ENCODE peak calls at places on chromosomes 1 and 21, in ten cellular contexts. One of them, this sample, is unnamed.

GRCh38 chr1:101745549-101745948 is 251.2 kb downstream of the OLFM3 start:
- DNase-seq in thoracic aorta: no peak
- DNase-seq in esophagus squamous epithelium: no peak
- DNase-seq in BE2C: no peak
- DNase-seq in heart left ventricle: no peak
- DNase-seq in body of pancreas: no peak
- DNase-seq in transverse colon: no peak
- DNase-seq in CD8-positive, alpha-beta T cell: no peak
- DNase-seq in naive thymus-derived CD4-positive, alpha-beta T cell: no peak
- DNase-seq in effector memory CD4-positive, alpha-beta T cell: no peak
- DNase-seq in this sample: no peak

GRCh38 chr1:55679971-55680370 is 464.8 kb upstream of the USP24 start:
- DNase-seq in naive thymus-derived CD4-positive, alpha-beta T cell: no peak
- DNase-seq in heart left ventricle: no peak
- DNase-seq in transverse colon: no peak
- DNase-seq in body of pancreas: no peak
- DNase-seq in esophagus squamous epithelium: no peak
- DNase-seq in CD8-positive, alpha-beta T cell: no peak
- DNase-seq in BE2C: no peak
- DNase-seq in thoracic aorta: no peak
- DNase-seq in effector memory CD4-positive, alpha-beta T cell: no peak
- DNase-seq in this sample: no peak

GRCh38 chr1:62209931-62210595 is 15.4 kb downstream of the L1TD1 start:
- DNase-seq in esophagus squamous epithelium: no peak
- DNase-seq in transverse colon: no peak
- DNase-seq in BE2C: no peak
- DNase-seq in thoracic aorta: no peak
- DNase-seq in naive thymus-derived CD4-positive, alpha-beta T cell: no peak
- DNase-seq in effector memory CD4-positive, alpha-beta T cell: no peak
- DNase-seq in heart left ventricle: no peak
- DNase-seq in body of pancreas: no peak
- DNase-seq in CD8-positive, alpha-beta T cell: no peak
- DNase-seq in this sample: peak; percentile 77

GRCh38 chr21:34592120-34592561 is 22.8 kb downstream of the RCAN1 start:
- DNase-seq in heart left ventricle: peak; percentile 83
- DNase-seq in body of pancreas: peak; percentile 91
- DNase-seq in transverse colon: peak; percentile 64
- DNase-seq in naive thymus-derived CD4-positive, alpha-beta T cell: no peak
- DNase-seq in thoracic aorta: no peak
- DNase-seq in BE2C: no peak
- DNase-seq in esophagus squamous epithelium: no peak
- DNase-seq in CD8-positive, alpha-beta T cell: no peak
- DNase-seq in effector memory CD4-positive, alpha-beta T cell: no peak
- DNase-seq in this sample: no peak

GRCh38 chr1:160244209-160244608 is 18.1 kb downstream of the DCAF8 start:
- DNase-seq in body of pancreas: no peak
- DNase-seq in effector memory CD4-positive, alpha-beta T cell: no peak
- DNase-seq in naive thymus-derived CD4-positive, alpha-beta T cell: no peak
- DNase-seq in esophagus squamous epithelium: no peak
- DNase-seq in thoracic aorta: no peak
- DNase-seq in BE2C: no peak
- DNase-seq in heart left ventricle: no peak
- DNase-seq in transverse colon: no peak
- DNase-seq in CD8-positive, alpha-beta T cell: no peak
- DNase-seq in this sample: no peak

GRCh38 chr1:12617511-12617900 is 504 bp downstream of the DHRS3 start:
- DNase-seq in CD8-positive, alpha-beta T cell: peak; percentile 56
- DNase-seq in naive thymus-derived CD4-positive, alpha-beta T cell: peak; percentile 60
- DNase-seq in body of pancreas: peak; percentile 79
- DNase-seq in effector memory CD4-positive, alpha-beta T cell: peak; percentile 47
- DNase-seq in esophagus squamous epithelium: no peak
- DNase-seq in heart left ventricle: no peak
- DNase-seq in BE2C: no peak
- DNase-seq in transverse colon: peak; percentile 46
- DNase-seq in thoracic aorta: no peak
- DNase-seq in this sample: no peak

GRCh38 chr1:187788686-187789085 is 959.9 kb downstream of the PLA2G4A start:
- DNase-seq in body of pancreas: no peak
- DNase-seq in CD8-positive, alpha-beta T cell: no peak
- DNase-seq in esophagus squamous epithelium: no peak
- DNase-seq in transverse colon: no peak
- DNase-seq in naive thymus-derived CD4-positive, alpha-beta T cell: no peak
- DNase-seq in thoracic aorta: no peak
- DNase-seq in BE2C: no peak
- DNase-seq in heart left ventricle: no peak
- DNase-seq in effector memory CD4-positive, alpha-beta T cell: no peak
- DNase-seq in this sample: no peak

GRCh38 chr1:56639210-56639609 is 5.9 kb upstream of the PRKAA2 start:
- DNase-seq in heart left ventricle: no peak
- DNase-seq in BE2C: no peak
- DNase-seq in thoracic aorta: no peak
- DNase-seq in transverse colon: no peak
- DNase-seq in esophagus squamous epithelium: no peak
- DNase-seq in effector memory CD4-positive, alpha-beta T cell: no peak
- DNase-seq in CD8-positive, alpha-beta T cell: no peak
- DNase-seq in naive thymus-derived CD4-positive, alpha-beta T cell: no peak
- DNase-seq in body of pancreas: no peak
- DNase-seq in this sample: no peak

GRCh38 chr1:24609949-24610517 is 33.1 kb upstream of the SRRM1 start:
- DNase-seq in thoracic aorta: no peak
- DNase-seq in transverse colon: no peak
- DNase-seq in body of pancreas: no peak
- DNase-seq in CD8-positive, alpha-beta T cell: no peak
- DNase-seq in naive thymus-derived CD4-positive, alpha-beta T cell: no peak
- DNase-seq in heart left ventricle: no peak
- DNase-seq in esophagus squamous epithelium: no peak
- DNase-seq in effector memory CD4-positive, alpha-beta T cell: no peak
- DNase-seq in BE2C: no peak
- DNase-seq in this sample: no peak

GRCh38 chr1:186559601-186560116 is 98.7 kb upstream of the PDC start:
- DNase-seq in effector memory CD4-positive, alpha-beta T cell: no peak
- DNase-seq in BE2C: no peak
- DNase-seq in CD8-positive, alpha-beta T cell: no peak
- DNase-seq in transverse colon: no peak
- DNase-seq in body of pancreas: no peak
- DNase-seq in naive thymus-derived CD4-positive, alpha-beta T cell: no peak
- DNase-seq in esophagus squamous epithelium: no peak
- DNase-seq in heart left ventricle: no peak
- DNase-seq in thoracic aorta: no peak
- DNase-seq in this sample: no peak

GRCh38 chr21:32658524-32658923 is 46.3 kb upstream of the CFAP298 start:
- DNase-seq in body of pancreas: no peak
- DNase-seq in effector memory CD4-positive, alpha-beta T cell: no peak
- DNase-seq in esophagus squamous epithelium: no peak
- DNase-seq in naive thymus-derived CD4-positive, alpha-beta T cell: no peak
- DNase-seq in BE2C: no peak
- DNase-seq in CD8-positive, alpha-beta T cell: no peak
- DNase-seq in heart left ventricle: no peak
- DNase-seq in transverse colon: no peak
- DNase-seq in thoracic aorta: no peak
- DNase-seq in this sample: no peak

GRCh38 chr1:114725230-114725629 is 8.7 kb upstream of the NRAS start:
- DNase-seq in esophagus squamous epithelium: no peak
- DNase-seq in CD8-positive, alpha-beta T cell: no peak
- DNase-seq in naive thymus-derived CD4-positive, alpha-beta T cell: no peak
- DNase-seq in effector memory CD4-positive, alpha-beta T cell: no peak
- DNase-seq in transverse colon: no peak
- DNase-seq in thoracic aorta: no peak
- DNase-seq in heart left ventricle: no peak
- DNase-seq in body of pancreas: no peak
- DNase-seq in BE2C: no peak
- DNase-seq in this sample: no peak

GRCh38 chr1:27503033-27503432 is 13.1 kb upstream of the WASF2 start:
- DNase-seq in transverse colon: no peak
- DNase-seq in heart left ventricle: no peak
- DNase-seq in body of pancreas: no peak
- DNase-seq in esophagus squamous epithelium: no peak
- DNase-seq in thoracic aorta: no peak
- DNase-seq in BE2C: no peak
- DNase-seq in naive thymus-derived CD4-positive, alpha-beta T cell: no peak
- DNase-seq in CD8-positive, alpha-beta T cell: no peak
- DNase-seq in effector memory CD4-positive, alpha-beta T cell: no peak
- DNase-seq in this sample: no peak

GRCh38 chr1:223161321-223161720 is 18.3 kb upstream of the TLR5 start:
- DNase-seq in effector memory CD4-positive, alpha-beta T cell: no peak
- DNase-seq in thoracic aorta: no peak
- DNase-seq in naive thymus-derived CD4-positive, alpha-beta T cell: no peak
- DNase-seq in heart left ventricle: no peak
- DNase-seq in body of pancreas: no peak
- DNase-seq in BE2C: no peak
- DNase-seq in esophagus squamous epithelium: no peak
- DNase-seq in CD8-positive, alpha-beta T cell: no peak
- DNase-seq in transverse colon: no peak
- DNase-seq in this sample: no peak

GRCh38 chr1:169538998-169539871 is 47.0 kb downstream of the F5 start:
- DNase-seq in transverse colon: no peak
- DNase-seq in CD8-positive, alpha-beta T cell: no peak
- DNase-seq in effector memory CD4-positive, alpha-beta T cell: no peak
- DNase-seq in heart left ventricle: no peak
- DNase-seq in naive thymus-derived CD4-positive, alpha-beta T cell: no peak
- DNase-seq in BE2C: no peak
- DNase-seq in body of pancreas: no peak
- DNase-seq in esophagus squamous epithelium: no peak
- DNase-seq in thoracic aorta: no peak
- DNase-seq in this sample: peak; percentile 63

GRCh38 chr1:211339631-211340041 is 13.0 kb downstream of the TRAF5 start:
- DNase-seq in heart left ventricle: no peak
- DNase-seq in body of pancreas: no peak
- DNase-seq in transverse colon: peak; percentile 62
- DNase-seq in esophagus squamous epithelium: no peak
- DNase-seq in thoracic aorta: no peak
- DNase-seq in BE2C: peak; percentile 13
- DNase-seq in CD8-positive, alpha-beta T cell: no peak
- DNase-seq in effector memory CD4-positive, alpha-beta T cell: no peak
- DNase-seq in naive thymus-derived CD4-positive, alpha-beta T cell: no peak
- DNase-seq in this sample: peak; percentile 69
- H3K4me1 ChIP-seq in heart left ventricle: no peaks in the 10 kb centered on the region
- H3K4me1 ChIP-seq in body of pancreas: peaks cover 83% of the 10 kb centered on the region
- H3K4me1 ChIP-seq in transverse colon: peaks cover 77% of the 10 kb centered on the region
- H3K4me1 ChIP-seq in esophagus squamous epithelium: peaks cover 55% of the 10 kb centered on the region
- H3K4me1 ChIP-seq in thoracic aorta: peaks cover 25% of the 10 kb centered on the region
- H3K4me1 ChIP-seq in BE2C: peaks cover 2% of the 10 kb centered on the region
- H3K4me1 ChIP-seq in CD8-positive, alpha-beta T cell: peaks cover 86% of the 10 kb centered on the region
- H3K4me1 ChIP-seq in effector memory CD4-positive, alpha-beta T cell: peaks cover 54% of the 10 kb centered on the region
- H3K4me1 ChIP-seq in naive thymus-derived CD4-positive, alpha-beta T cell: peaks cover 72% of the 10 kb centered on the region
- H3K4me1 ChIP-seq in this sample: peaks cover 18% of the 10 kb centered on the region

DNA sequence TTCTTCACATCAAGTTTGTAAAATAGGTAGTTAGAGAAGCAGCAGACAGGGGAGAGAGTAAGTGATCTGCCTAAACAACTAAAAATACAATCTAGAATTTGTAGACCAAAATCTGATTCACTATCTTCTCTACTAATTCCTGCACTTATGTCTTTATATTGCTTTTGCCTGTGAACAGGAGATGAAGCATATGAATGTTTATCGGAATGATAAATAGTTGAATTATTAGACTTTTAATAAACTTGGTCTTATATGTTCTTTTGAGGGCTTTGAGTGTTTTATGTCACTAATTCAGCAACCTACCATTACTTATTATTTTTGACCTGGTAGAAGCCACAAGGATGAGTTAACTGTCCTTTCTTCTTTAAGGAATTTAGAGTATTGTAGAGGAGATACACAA is 2.3 kb downstream of the DESI2 start:
- DNase-seq in esophagus squamous epithelium: no peak
- DNase-seq in thoracic aorta: no peak
- DNase-seq in transverse colon: no peak
- DNase-seq in CD8-positive, alpha-beta T cell: no peak
- DNase-seq in naive thymus-derived CD4-positive, alpha-beta T cell: no peak
- DNase-seq in effector memory CD4-positive, alpha-beta T cell: no peak
- DNase-seq in heart left ventricle: no peak
- DNase-seq in body of pancreas: no peak
- DNase-seq in BE2C: no peak
- DNase-seq in this sample: no peak
- H3K4me1 ChIP-seq in esophagus squamous epithelium: peaks cover 61% of the 10 kb centered on the region
- H3K4me1 ChIP-seq in thoracic aorta: peaks cover 33% of the 10 kb centered on the region
- H3K4me1 ChIP-seq in transverse colon: peaks cover 57% of the 10 kb centered on the region
- H3K4me1 ChIP-seq in CD8-positive, alpha-beta T cell: peaks cover 22% of the 10 kb centered on the region
- H3K4me1 ChIP-seq in naive thymus-derived CD4-positive, alpha-beta T cell: peaks cover 24% of the 10 kb centered on the region
- H3K4me1 ChIP-seq in effector memory CD4-positive, alpha-beta T cell: peaks cover 28% of the 10 kb centered on the region
- H3K4me1 ChIP-seq in heart left ventricle: peaks cover 23% of the 10 kb centered on the region
- H3K4me1 ChIP-seq in body of pancreas: peaks cover 52% of the 10 kb centered on the region
- H3K4me1 ChIP-seq in BE2C: no peaks in the 10 kb centered on the region
- H3K4me1 ChIP-seq in this sample: no peaks in the 10 kb centered on the region

GRCh38 chr1:231170875-231171274 is 9.0 kb downstream of the TRIM67 start:
- DNase-seq in transverse colon: no peak
- DNase-seq in effector memory CD4-positive, alpha-beta T cell: no peak
- DNase-seq in BE2C: no peak
- DNase-seq in thoracic aorta: no peak
- DNase-seq in naive thymus-derived CD4-positive, alpha-beta T cell: no peak
- DNase-seq in CD8-positive, alpha-beta T cell: no peak
- DNase-seq in esophagus squamous epithelium: no peak
- DNase-seq in body of pancreas: no peak
- DNase-seq in heart left ventricle: no peak
- DNase-seq in this sample: no peak

GRCh38 chr1:231166398-231166797 is 4.5 kb downstream of the TRIM67 start:
- DNase-seq in naive thymus-derived CD4-positive, alpha-beta T cell: no peak
- DNase-seq in esophagus squamous epithelium: no peak
- DNase-seq in body of pancreas: no peak
- DNase-seq in CD8-positive, alpha-beta T cell: no peak
- DNase-seq in thoracic aorta: no peak
- DNase-seq in transverse colon: no peak
- DNase-seq in BE2C: no peak
- DNase-seq in heart left ventricle: no peak
- DNase-seq in effector memory CD4-positive, alpha-beta T cell: no peak
- DNase-seq in this sample: no peak

GRCh38 chr1:231172411-231172810 is 10.6 kb downstream of the TRIM67 start:
- DNase-seq in heart left ventricle: peak; percentile 80
- DNase-seq in BE2C: no peak
- DNase-seq in esophagus squamous epithelium: no peak
- DNase-seq in thoracic aorta: no peak
- DNase-seq in body of pancreas: no peak
- DNase-seq in effector memory CD4-positive, alpha-beta T cell: no peak
- DNase-seq in naive thymus-derived CD4-positive, alpha-beta T cell: no peak
- DNase-seq in transverse colon: no peak
- DNase-seq in CD8-positive, alpha-beta T cell: no peak
- DNase-seq in this sample: no peak

GRCh38 chr1:231176421-231176820 is 14.6 kb downstream of the TRIM67 start:
- DNase-seq in thoracic aorta: no peak
- DNase-seq in naive thymus-derived CD4-positive, alpha-beta T cell: no peak
- DNase-seq in effector memory CD4-positive, alpha-beta T cell: no peak
- DNase-seq in esophagus squamous epithelium: no peak
- DNase-seq in body of pancreas: no peak
- DNase-seq in heart left ventricle: no peak
- DNase-seq in CD8-positive, alpha-beta T cell: no peak
- DNase-seq in transverse colon: no peak
- DNase-seq in BE2C: no peak
- DNase-seq in this sample: no peak

GRCh38 chr1:231171623-231172197 is 9.9 kb downstream of the TRIM67 start:
- DNase-seq in CD8-positive, alpha-beta T cell: no peak
- DNase-seq in transverse colon: no peak
- DNase-seq in body of pancreas: no peak
- DNase-seq in esophagus squamous epithelium: no peak
- DNase-seq in naive thymus-derived CD4-positive, alpha-beta T cell: no peak
- DNase-seq in BE2C: no peak
- DNase-seq in thoracic aorta: no peak
- DNase-seq in effector memory CD4-positive, alpha-beta T cell: no peak
- DNase-seq in heart left ventricle: no peak
- DNase-seq in this sample: no peak
- H3K4me1 ChIP-seq in CD8-positive, alpha-beta T cell: no peaks in the 10 kb centered on the region
- H3K4me1 ChIP-seq in transverse colon: no peaks in the 10 kb centered on the region
- H3K4me1 ChIP-seq in body of pancreas: no peaks in the 10 kb centered on the region
- H3K4me1 ChIP-seq in esophagus squamous epithelium: peaks cover 29% of the 10 kb centered on the region
- H3K4me1 ChIP-seq in naive thymus-derived CD4-positive, alpha-beta T cell: no peaks in the 10 kb centered on the region
- H3K4me1 ChIP-seq in BE2C: peaks cover 8% of the 10 kb centered on the region
- H3K4me1 ChIP-seq in thoracic aorta: no peaks in the 10 kb centered on the region
- H3K4me1 ChIP-seq in effector memory CD4-positive, alpha-beta T cell: no peaks in the 10 kb centered on the region
- H3K4me1 ChIP-seq in heart left ventricle: no peaks in the 10 kb centered on the region
- H3K4me1 ChIP-seq in this sample: no peaks in the 10 kb centered on the region

GRCh38 chr1:212287261-212287895 is 2.2 kb downstream of the PPP2R5A start:
- DNase-seq in transverse colon: no peak
- DNase-seq in heart left ventricle: no peak
- DNase-seq in thoracic aorta: no peak
- DNase-seq in BE2C: no peak
- DNase-seq in CD8-positive, alpha-beta T cell: no peak
- DNase-seq in body of pancreas: no peak
- DNase-seq in effector memory CD4-positive, alpha-beta T cell: no peak
- DNase-seq in naive thymus-derived CD4-positive, alpha-beta T cell: no peak
- DNase-seq in esophagus squamous epithelium: no peak
- DNase-seq in this sample: no peak
- H3K4me1 ChIP-seq in transverse colon: peaks cover 60% of the 10 kb centered on the region
- H3K4me1 ChIP-seq in heart left ventricle: peaks cover 18% of the 10 kb centered on the region
- H3K4me1 ChIP-seq in thoracic aorta: peaks cover 43% of the 10 kb centered on the region
- H3K4me1 ChIP-seq in BE2C: peaks cover 4% of the 10 kb centered on the region
- H3K4me1 ChIP-seq in CD8-positive, alpha-beta T cell: peaks cover 54% of the 10 kb centered on the region
- H3K4me1 ChIP-seq in body of pancreas: peaks cover 47% of the 10 kb centered on the region
- H3K4me1 ChIP-seq in effector memory CD4-positive, alpha-beta T cell: peaks cover 30% of the 10 kb centered on the region
- H3K4me1 ChIP-seq in naive thymus-derived CD4-positive, alpha-beta T cell: peaks cover 48% of the 10 kb centered on the region
- H3K4me1 ChIP-seq in esophagus squamous epithelium: peaks cover 66% of the 10 kb centered on the region
- H3K4me1 ChIP-seq in this sample: peaks cover 13% of the 10 kb centered on the region